ENCODE peak calls at places on chromosomes 5 and 9, in six cellular contexts. D is ovary, Q is body of pancreas, O is heart right ventricle, U is PC-9, W is uterus. I is an unnamed sample.

GRCh38 chr5:159178978-159179377 is 30.4 kb downstream of the RNF145 start:
- DNase-seq in D (peak), Q (no peak), O (no peak), U (peak), W (peak), I (peak)

GRCh38 chr9:125255781-125256391 is 5.7 kb upstream of the GAPVD1 start:
- DNase-seq in U (no peak), D (no peak), Q (no peak), W (no peak), O (no peak), I (no peak)

GRCh38 chr9:86983260-86984255 is 36.3 kb upstream of the GAS1 start:
- DNase-seq in U (no peak), W (peak), Q (no peak), O (no peak), D (peak), I (peak)

GRCh38 chr5:172902497-172903472 is 56.4 kb upstream of the RPL26L1 start:
- DNase-seq in O (peak), W (peak), D (peak), Q (peak), U (peak), I (peak)

GRCh38 chr5:15785636-15786035 is 285.7 kb downstream of the FBXL7 start:
- DNase-seq in W (no peak), O (no peak), U (no peak), Q (no peak), D (no peak), I (no peak)

GRCh38 chr9:120583958-120584369 is 4.0 kb upstream of the CDK5RAP2 start:
- DNase-seq in O (peak), Q (peak), W (no peak), U (peak), D (no peak), I (peak)

GRCh38 chr9:128091144-128091543 is 23.1 kb downstream of the SLC25A25 start:
- DNase-seq in U (no peak), O (peak), D (peak), Q (no peak), W (peak), I (peak)

GRCh38 chr9:98943682-98944129 is at the start of gene COL15A1:
- DNase-seq in O (no peak), W (peak), Q (peak), U (no peak), D (peak), I (no peak)

GRCh38 chr5:77893225-77893860 is 117.2 kb upstream of the TBCA start:
- DNase-seq in Q (no peak), O (no peak), U (peak), W (no peak), D (no peak), I (peak)

GRCh38 chr5:117039035-117039434 is 464.4 kb upstream of the SEMA6A start:
- DNase-seq in U (no peak), Q (no peak), D (no peak), W (no peak), O (no peak), I (no peak)

DNA sequence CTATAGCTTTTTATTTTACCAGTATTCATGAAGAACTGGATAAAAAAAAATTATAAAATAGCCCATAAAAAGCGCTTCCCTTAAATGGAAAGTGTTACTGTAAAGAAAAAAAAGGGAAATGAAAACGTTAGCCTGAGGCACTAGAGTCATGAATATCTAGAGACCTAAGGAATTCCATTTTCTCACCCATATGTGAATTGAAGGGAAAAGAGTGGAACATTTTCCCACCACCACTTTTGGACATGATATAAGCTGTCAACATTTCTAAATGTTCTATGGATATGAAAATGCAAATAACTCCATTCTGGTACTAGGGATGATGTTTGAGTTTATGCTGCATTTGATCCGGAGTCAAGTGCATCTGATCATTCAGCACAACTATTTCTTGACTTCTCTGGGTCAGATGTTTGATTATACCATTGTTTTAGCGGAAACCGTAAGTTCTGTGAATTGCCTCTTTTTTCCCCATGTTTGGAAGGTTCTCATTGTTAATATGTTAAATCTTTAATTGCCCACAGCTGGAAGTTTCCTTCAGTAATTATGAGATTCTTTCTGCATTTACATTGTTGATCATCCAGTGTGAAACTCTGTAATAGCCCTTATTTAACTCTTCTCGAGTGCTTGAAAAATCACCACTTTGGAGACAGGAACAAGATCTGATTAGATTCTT is 467.4 kb upstream of the SEMA6A start:
- DNase-seq in W (no peak), O (no peak), U (no peak), D (no peak), Q (no peak), I (no peak)
- H3K4me3 ChIP-seq in W (no peak), O (no peak), U (no peak), D (no peak), Q (no peak), I (no peak)

GRCh38 chr5:52983731-52984620 is 5.2 kb upstream of the ITGA2 start:
- DNase-seq in Q (no peak), W (no peak), D (no peak), O (no peak), U (no peak), I (peak)

GRCh38 chr5:52988335-52989024 is 672 bp upstream of the ITGA2 start:
- DNase-seq in W (no peak), O (no peak), Q (no peak), U (no peak), D (no peak), I (no peak)

GRCh38 chr5:52981507-52981906 is 7.6 kb upstream of the ITGA2 start:
- DNase-seq in W (no peak), U (no peak), Q (no peak), D (no peak), O (no peak), I (peak)

GRCh38 chr5:52987711-52988329 is 1.3 kb upstream of the ITGA2 start:
- DNase-seq in W (no peak), U (peak), Q (no peak), D (no peak), O (no peak), I (peak)

GRCh38 chr5:52985306-52985705 is 3.8 kb upstream of the ITGA2 start:
- DNase-seq in U (no peak), Q (no peak), W (no peak), O (no peak), D (no peak), I (peak)
- H3K4me3 ChIP-seq in U (no peak), Q (no peak), W (no peak), O (no peak), D (no peak), I (no peak)

GRCh38 chr5:1535646-1536045 is 11.9 kb upstream of the LPCAT1 start:
- DNase-seq in O (no peak), W (no peak), Q (no peak), U (no peak), D (no peak), I (no peak)
- H3K4me3 ChIP-seq in O (no peak), W (no peak), Q (no peak), U (no peak), D (no peak), I (no peak)

GRCh38 chr5:2007906-2008437 is 125.2 kb upstream of the IRX4 start:
- DNase-seq in D (peak), O (no peak), Q (no peak), W (peak), U (no peak), I (peak)

GRCh38 chr5:2008851-2009629 is 126.3 kb upstream of the IRX4 start:
- DNase-seq in D (no peak), Q (no peak), O (no peak), W (no peak), U (no peak), I (no peak)

GRCh38 chr5:2010940-2011339 is 128.2 kb upstream of the IRX4 start:
- DNase-seq in O (no peak), D (no peak), U (no peak), Q (no peak), W (no peak), I (no peak)

GRCh38 chr5:2011481-2012411 is 129.0 kb upstream of the IRX4 start:
- DNase-seq in U (no peak), W (no peak), O (peak), Q (no peak), D (no peak), I (no peak)

GRCh38 chr5:2009986-2010914 is 127.5 kb upstream of the IRX4 start:
- DNase-seq in D (no peak), Q (no peak), O (no peak), U (no peak), W (no peak), I (no peak)
- H3K4me3 ChIP-seq in D (no peak), Q (no peak), O (no peak), U (no peak), W (no peak), I (no peak)

DNA sequence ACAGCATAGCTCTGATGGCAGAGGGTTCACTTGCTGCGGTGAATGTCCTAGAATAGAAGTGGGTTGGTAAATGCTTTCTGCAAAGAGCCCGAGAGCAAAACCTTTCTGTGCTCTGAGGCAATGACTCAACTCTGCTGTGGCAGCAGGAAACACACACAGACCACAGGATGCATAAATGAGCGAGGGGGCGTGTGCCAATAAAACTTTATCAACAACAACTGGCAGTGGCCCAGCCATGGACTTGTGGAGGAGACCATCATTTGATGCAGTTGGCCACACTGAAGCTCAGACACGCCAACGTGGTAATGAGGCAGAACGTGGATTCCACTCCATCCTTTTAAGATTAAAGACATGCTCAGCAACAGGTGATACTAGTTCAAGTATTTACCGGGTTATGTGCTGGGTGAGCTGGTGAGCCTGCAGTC is 6.8 kb downstream of the MRPL36 start:
- DNase-seq in O (no peak), U (no peak), W (no peak), D (no peak), Q (no peak), I (peak)
- H3K4me3 ChIP-seq in O (no peak), U (no peak), W (no peak), D (no peak), Q (no peak), I (no peak)

GRCh38 chr9:116984111-116984510 is 297.0 kb downstream of the TRIM32 start:
- DNase-seq in Q (no peak), D (no peak), O (no peak), W (no peak), U (no peak), I (no peak)

GRCh38 chr9:116990592-116990991 is 303.5 kb downstream of the TRIM32 start:
- DNase-seq in O (no peak), W (no peak), U (no peak), Q (no peak), D (no peak), I (no peak)

GRCh38 chr9:116980582-116980981 is 293.5 kb downstream of the TRIM32 start:
- DNase-seq in U (no peak), Q (no peak), D (no peak), W (no peak), O (no peak), I (no peak)

GRCh38 chr9:116987902-116988301 is 300.8 kb downstream of the TRIM32 start:
- DNase-seq in Q (no peak), U (no peak), D (no peak), W (no peak), O (no peak), I (no peak)

GRCh38 chr9:116985636-116986414 is 298.7 kb downstream of the TRIM32 start:
- DNase-seq in D (no peak), W (no peak), U (no peak), O (no peak), Q (no peak), I (no peak)
- H3K4me3 ChIP-seq in D (no peak), W (no peak), U (no peak), O (no peak), Q (no peak), I (no peak)

GRCh38 chr5:14676320-14676719 is 11.8 kb downstream of the OTULIN start:
- DNase-seq in D (no peak), Q (peak), O (no peak), W (no peak), U (peak), I (peak)

GRCh38 chr5:14673443-14673842 is 8.9 kb downstream of the OTULIN start:
- DNase-seq in O (no peak), W (no peak), Q (no peak), U (no peak), D (no peak), I (no peak)

GRCh38 chr5:14675309-14675708 is 10.8 kb downstream of the OTULIN start:
- DNase-seq in O (no peak), Q (no peak), D (no peak), U (no peak), W (no peak), I (no peak)

GRCh38 chr5:14678773-14679334 is 14.3 kb downstream of the OTULIN start:
- DNase-seq in Q (no peak), D (no peak), U (no peak), W (no peak), O (no peak), I (no peak)

GRCh38 chr5:14675865-14676300 is 11.4 kb downstream of the OTULIN start:
- DNase-seq in O (no peak), W (no peak), Q (no peak), U (no peak), D (no peak), I (no peak)
- H3K4me3 ChIP-seq in O (no peak), W (no peak), Q (no peak), U (no peak), D (no peak), I (no peak)

DNA sequence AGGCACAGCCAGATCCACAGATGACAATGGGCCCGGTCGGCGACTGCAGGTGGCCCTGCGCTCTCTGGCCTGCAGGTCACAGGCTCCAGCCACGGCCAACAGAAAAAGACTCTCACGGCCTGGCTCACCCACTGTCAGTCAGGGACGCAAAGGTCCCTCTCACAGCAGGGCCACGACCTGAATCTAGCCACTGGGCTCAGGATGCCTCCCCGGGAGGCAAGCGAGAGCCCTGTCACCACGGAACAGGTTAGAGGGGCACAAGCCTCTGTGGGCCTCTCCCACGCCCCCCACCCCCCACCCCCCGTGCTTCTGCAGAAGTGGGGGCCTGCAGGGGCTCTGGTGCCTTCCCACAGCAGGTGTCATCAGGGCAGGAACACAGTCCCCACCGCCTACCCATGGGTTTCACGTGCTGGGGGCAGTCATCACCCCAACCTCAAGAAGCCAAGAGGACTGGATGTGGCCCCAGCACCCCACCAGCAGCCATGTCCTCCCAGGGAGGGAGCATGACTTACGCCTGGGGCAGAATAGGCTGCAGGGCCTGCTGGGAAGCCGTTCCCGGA is 17.3 kb upstream of the EGFL7 start:
- DNase-seq in U (no peak), D (no peak), Q (no peak), W (no peak), O (peak), I (no peak)
- H3K4me3 ChIP-seq in U (no peak), D (no peak), Q (no peak), W (no peak), O (peak), I (no peak)

GRCh38 chr9:126384926-126385325 is 58.3 kb downstream of the MVB12B start:
- DNase-seq in U (no peak), D (no peak), Q (no peak), W (no peak), O (no peak), I (no peak)
- H3K4me3 ChIP-seq in U (no peak), D (no peak), Q (no peak), W (no peak), O (no peak), I (no peak)